ENCODE peak calls at places on chromosomes 7 and 10, in ten cellular contexts. One of them, this sample, is unnamed.

GRCh38 chr10:86946215-86947170 is 10.9 kb downstream of the MMRN2 start:
- DNase-seq in non-pigmented ciliary epithelial cell: no peak
- DNase-seq in AG08395: no peak
- DNase-seq in pons: no peak
- DNase-seq in NCI-H1694 treated with DMSO at 0.1 percent for 48 hours: no peak
- DNase-seq in IMR-90: no peak
- DNase-seq in HEK293T: no peak
- DNase-seq in ACHN: no peak
- DNase-seq in fibroblast of mammary gland: no peak
- DNase-seq in stimulated activated naive CD4-positive, alpha-beta T cell: no peak
- DNase-seq in this sample: no peak

GRCh38 chr10:17394854-17395253 is 59.5 kb downstream of the ST8SIA6 start:
- DNase-seq in AG08395: no peak
- DNase-seq in pons: no peak
- DNase-seq in ACHN: no peak
- DNase-seq in IMR-90: no peak
- DNase-seq in stimulated activated naive CD4-positive, alpha-beta T cell: no peak
- DNase-seq in fibroblast of mammary gland: no peak
- DNase-seq in HEK293T: no peak
- DNase-seq in non-pigmented ciliary epithelial cell: no peak
- DNase-seq in NCI-H1694 treated with DMSO at 0.1 percent for 48 hours: no peak
- DNase-seq in this sample: no peak

GRCh38 chr10:62681211-62681940 is 123.1 kb upstream of the ADO start:
- DNase-seq in HEK293T: peak
- DNase-seq in NCI-H1694 treated with DMSO at 0.1 percent for 48 hours: no peak
- DNase-seq in pons: no peak
- DNase-seq in ACHN: no peak
- DNase-seq in IMR-90: no peak
- DNase-seq in AG08395: no peak
- DNase-seq in non-pigmented ciliary epithelial cell: no peak
- DNase-seq in stimulated activated naive CD4-positive, alpha-beta T cell: no peak
- DNase-seq in fibroblast of mammary gland: peak
- DNase-seq in this sample: no peak

GRCh38 chr7:768881-769504 is 41.9 kb upstream of the PRKAR1B start:
- DNase-seq in non-pigmented ciliary epithelial cell: no peak
- DNase-seq in ACHN: peak
- DNase-seq in fibroblast of mammary gland: peak
- DNase-seq in NCI-H1694 treated with DMSO at 0.1 percent for 48 hours: no peak
- DNase-seq in HEK293T: no peak
- DNase-seq in AG08395: no peak
- DNase-seq in IMR-90: no peak
- DNase-seq in stimulated activated naive CD4-positive, alpha-beta T cell: no peak
- DNase-seq in pons: no peak
- DNase-seq in this sample: no peak

GRCh38 chr7:43647772-43648643 is 65.1 kb downstream of the STK17A start:
- DNase-seq in HEK293T: no peak
- DNase-seq in NCI-H1694 treated with DMSO at 0.1 percent for 48 hours: peak
- DNase-seq in fibroblast of mammary gland: peak
- DNase-seq in non-pigmented ciliary epithelial cell: peak
- DNase-seq in pons: peak
- DNase-seq in ACHN: peak
- DNase-seq in IMR-90: peak
- DNase-seq in AG08395: peak
- DNase-seq in stimulated activated naive CD4-positive, alpha-beta T cell: no peak
- DNase-seq in this sample: peak

GRCh38 chr7:108528183-108528712 is 2.3 kb upstream of the PNPLA8 start:
- DNase-seq in ACHN: no peak
- DNase-seq in stimulated activated naive CD4-positive, alpha-beta T cell: no peak
- DNase-seq in HEK293T: no peak
- DNase-seq in NCI-H1694 treated with DMSO at 0.1 percent for 48 hours: no peak
- DNase-seq in non-pigmented ciliary epithelial cell: no peak
- DNase-seq in IMR-90: no peak
- DNase-seq in fibroblast of mammary gland: no peak
- DNase-seq in AG08395: no peak
- DNase-seq in pons: no peak
- DNase-seq in this sample: no peak

GRCh38 chr7:153354071-153354470 is 594.5 kb downstream of the ACTR3B start:
- DNase-seq in HEK293T: no peak
- DNase-seq in ACHN: no peak
- DNase-seq in non-pigmented ciliary epithelial cell: no peak
- DNase-seq in stimulated activated naive CD4-positive, alpha-beta T cell: no peak
- DNase-seq in fibroblast of mammary gland: no peak
- DNase-seq in AG08395: no peak
- DNase-seq in NCI-H1694 treated with DMSO at 0.1 percent for 48 hours: no peak
- DNase-seq in IMR-90: no peak
- DNase-seq in pons: no peak
- DNase-seq in this sample: no peak

GRCh38 chr10:127044191-127044590 is 139.0 kb downstream of the DOCK1 start:
- DNase-seq in stimulated activated naive CD4-positive, alpha-beta T cell: no peak
- DNase-seq in NCI-H1694 treated with DMSO at 0.1 percent for 48 hours: no peak
- DNase-seq in IMR-90: no peak
- DNase-seq in ACHN: no peak
- DNase-seq in HEK293T: no peak
- DNase-seq in fibroblast of mammary gland: no peak
- DNase-seq in pons: no peak
- DNase-seq in non-pigmented ciliary epithelial cell: no peak
- DNase-seq in AG08395: no peak
- DNase-seq in this sample: no peak

GRCh38 chr7:144001543-144001942 is 1.4 kb downstream of the OR6B1 start:
- DNase-seq in ACHN: no peak
- DNase-seq in NCI-H1694 treated with DMSO at 0.1 percent for 48 hours: no peak
- DNase-seq in pons: no peak
- DNase-seq in non-pigmented ciliary epithelial cell: no peak
- DNase-seq in HEK293T: no peak
- DNase-seq in stimulated activated naive CD4-positive, alpha-beta T cell: no peak
- DNase-seq in AG08395: no peak
- DNase-seq in fibroblast of mammary gland: no peak
- DNase-seq in IMR-90: no peak
- DNase-seq in this sample: peak

GRCh38 chr10:125201791-125202622 is 41.6 kb upstream of the CTBP2 start:
- DNase-seq in stimulated activated naive CD4-positive, alpha-beta T cell: no peak
- DNase-seq in NCI-H1694 treated with DMSO at 0.1 percent for 48 hours: no peak
- DNase-seq in AG08395: no peak
- DNase-seq in HEK293T: no peak
- DNase-seq in ACHN: no peak
- DNase-seq in non-pigmented ciliary epithelial cell: no peak
- DNase-seq in fibroblast of mammary gland: no peak
- DNase-seq in IMR-90: no peak
- DNase-seq in pons: no peak
- DNase-seq in this sample: peak

GRCh38 chr7:116698396-116698795 is 26.4 kb downstream of the MET start:
- DNase-seq in fibroblast of mammary gland: no peak
- DNase-seq in stimulated activated naive CD4-positive, alpha-beta T cell: no peak
- DNase-seq in HEK293T: no peak
- DNase-seq in non-pigmented ciliary epithelial cell: no peak
- DNase-seq in AG08395: no peak
- DNase-seq in NCI-H1694 treated with DMSO at 0.1 percent for 48 hours: no peak
- DNase-seq in ACHN: no peak
- DNase-seq in pons: no peak
- DNase-seq in IMR-90: no peak
- DNase-seq in this sample: no peak

GRCh38 chr7:47405921-47406765 is 175.8 kb downstream of the TNS3 start:
- DNase-seq in HEK293T: no peak
- DNase-seq in NCI-H1694 treated with DMSO at 0.1 percent for 48 hours: no peak
- DNase-seq in AG08395: peak
- DNase-seq in non-pigmented ciliary epithelial cell: no peak
- DNase-seq in ACHN: no peak
- DNase-seq in pons: peak
- DNase-seq in IMR-90: peak
- DNase-seq in stimulated activated naive CD4-positive, alpha-beta T cell: no peak
- DNase-seq in fibroblast of mammary gland: no peak
- DNase-seq in this sample: no peak

GRCh38 chr7:105978035-105978434 is 15.0 kb downstream of the CDHR3 start:
- DNase-seq in fibroblast of mammary gland: no peak
- DNase-seq in non-pigmented ciliary epithelial cell: no peak
- DNase-seq in stimulated activated naive CD4-positive, alpha-beta T cell: no peak
- DNase-seq in ACHN: no peak
- DNase-seq in IMR-90: no peak
- DNase-seq in HEK293T: no peak
- DNase-seq in pons: no peak
- DNase-seq in NCI-H1694 treated with DMSO at 0.1 percent for 48 hours: no peak
- DNase-seq in AG08395: no peak
- DNase-seq in this sample: no peak

GRCh38 chr10:78292250-78292986 is 258.8 kb downstream of the RPS24 start:
- DNase-seq in IMR-90: no peak
- DNase-seq in ACHN: no peak
- DNase-seq in HEK293T: no peak
- DNase-seq in fibroblast of mammary gland: no peak
- DNase-seq in AG08395: no peak
- DNase-seq in pons: no peak
- DNase-seq in non-pigmented ciliary epithelial cell: no peak
- DNase-seq in NCI-H1694 treated with DMSO at 0.1 percent for 48 hours: no peak
- DNase-seq in stimulated activated naive CD4-positive, alpha-beta T cell: no peak
- DNase-seq in this sample: no peak

GRCh38 chr7:81549484-81550016 is 220.3 kb downstream of the HGF start:
- DNase-seq in fibroblast of mammary gland: no peak
- DNase-seq in pons: no peak
- DNase-seq in HEK293T: no peak
- DNase-seq in stimulated activated naive CD4-positive, alpha-beta T cell: no peak
- DNase-seq in ACHN: no peak
- DNase-seq in non-pigmented ciliary epithelial cell: no peak
- DNase-seq in IMR-90: no peak
- DNase-seq in AG08395: no peak
- DNase-seq in NCI-H1694 treated with DMSO at 0.1 percent for 48 hours: no peak
- DNase-seq in this sample: no peak

GRCh38 chr10:119415536-119416527 is 126.7 kb downstream of the RGS10 start:
- DNase-seq in pons: no peak
- DNase-seq in non-pigmented ciliary epithelial cell: no peak
- DNase-seq in fibroblast of mammary gland: no peak
- DNase-seq in NCI-H1694 treated with DMSO at 0.1 percent for 48 hours: no peak
- DNase-seq in ACHN: no peak
- DNase-seq in AG08395: no peak
- DNase-seq in HEK293T: no peak
- DNase-seq in IMR-90: no peak
- DNase-seq in stimulated activated naive CD4-positive, alpha-beta T cell: no peak
- DNase-seq in this sample: no peak

This sample was measured in ELR.